ENCODE peak calls at places on chromosomes 7 and 10, in five cellular contexts. Y is transverse colon, F is left lung, E is IMR-90, W is ovary. B is an unnamed sample.
A peak's percentile ranks its signal among the peaks of the same experiment; 100 is the strongest.

GRCh38 chr7:110007316-110007910 is 1083.5 kb upstream of the LRRN3 start:
- DNase-seq in Y (no peak), F (no peak), E (no peak), W (no peak), B (no peak)

GRCh38 chr10:112349521-112350085 is 24.3 kb upstream of the ACSL5 start:
- DNase-seq in Y (peak; percentile 1), F (no peak), E (no peak), W (no peak), B (no peak)

GRCh38 chr10:44733743-44734488 is 177.2 kb upstream of the TMEM72 start:
- DNase-seq in Y (no peak), F (no peak), E (no peak), W (no peak), B (no peak)

GRCh38 chr10:75238182-75239180 is 2.7 kb upstream of the COMTD1 start:
- DNase-seq in Y (no peak), F (no peak), E (no peak), W (no peak), B (no peak)

GRCh38 chr10:125953778-125954385 is 57.5 kb downstream of the FANK1 start:
- DNase-seq in Y (no peak), F (no peak), E (no peak), W (no peak), B (no peak)

GRCh38 chr7:100435401-100436304 is 644 bp downstream of the PPP1R35 start:
- DNase-seq in Y (peak; percentile 64), F (no peak), E (no peak), W (peak; percentile 59), B (no peak)

GRCh38 chr10:14244147-14244546 is 86.6 kb downstream of the FRMD4A start:
- DNase-seq in Y (no peak), F (no peak), E (peak; percentile 7), W (no peak), B (no peak)

GRCh38 chr10:132099701-132100481 is 34.1 kb downstream of the JAKMIP3 start:
- DNase-seq in Y (no peak), F (peak; percentile 16), E (no peak), W (no peak), B (no peak)

GRCh38 chr7:112504093-112504695 is 23.4 kb downstream of the LSMEM1 start:
- DNase-seq in Y (no peak), F (no peak), E (no peak), W (no peak), B (no peak)

GRCh38 chr7:130371059-130371458 is 9.2 kb upstream of the CPA1 start:
- DNase-seq in Y (peak; percentile 24), F (no peak), E (peak; percentile 52), W (peak; percentile 67), B (no peak)

GRCh38 chr10:118308664-118309063 is 33.5 kb downstream of the FAM204A start:
- DNase-seq in Y (no peak), F (no peak), E (no peak), W (no peak), B (no peak)
- TF ChIP-seq CTCF in Y (no peak), F (no peak), E (peak; percentile 1), W (no peak), B (peak; percentile 9)

GRCh38 chr10:73625884-73626753 is 15.2 kb downstream of the MYOZ1 start:
- DNase-seq in Y (peak; percentile 97), F (peak; percentile 96), E (peak; percentile 98), W (peak; percentile 93), B (peak; percentile 95)
- H3K27me3 ChIP-seq in Y (no peaks in the 10 kb centered on the region), F (no peaks in the 10 kb centered on the region), E (no peaks in the 10 kb centered on the region), W (no peaks in the 10 kb centered on the region), B (no peaks in the 10 kb centered on the region)

GRCh38 chr10:61283489-61284221 is 169.5 kb downstream of the TMEM26 start:
- DNase-seq in Y (no peak), F (no peak), E (no peak), W (no peak), B (no peak)
- H3K4me3 ChIP-seq in Y (no peak overlapping the region), F (no peak overlapping the region), E (no peak overlapping the region), W (no peak overlapping the region), B (no peak overlapping the region)

DNA sequence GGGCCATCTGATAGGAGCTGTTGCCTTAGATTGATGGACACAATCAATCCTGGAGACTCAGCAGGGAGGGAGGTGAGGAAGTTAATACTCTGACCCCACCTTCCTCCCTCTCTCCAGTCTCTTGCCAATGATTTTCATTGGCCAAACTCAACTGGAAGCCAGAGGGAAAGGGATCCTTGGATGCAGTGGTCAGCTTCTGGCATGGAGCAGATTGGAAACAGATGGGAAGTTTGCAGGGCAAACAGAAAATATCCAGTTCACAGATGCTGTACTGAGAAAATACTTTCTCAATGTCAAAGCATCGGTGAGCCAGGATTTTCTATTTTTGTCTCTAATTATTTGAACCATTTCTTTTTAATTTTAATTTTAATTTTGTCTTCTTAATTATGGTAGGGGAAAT is 170.8 kb downstream of the BBS9 start:
- DNase-seq in Y (no peak), F (no peak), E (no peak), W (no peak), B (no peak)
- TF ChIP-seq CTCF in Y (no peak), F (no peak), E (no peak), W (no peak), B (no peak)

B was measured in kidney epithelial cell.